ENCODE peak calls at places on chromosomes 4 and X, in eight cellular contexts. F is SK-N-SH, Q is HCT116, R is fibroblast of lung, C is neural progenitor cell, V is MM.1S, E is mammary epithelial cell, S is IMR-90. U is an unnamed sample. For H3K4me1, the result is how much of the 10 kb centered on the place peaks cover.

GRCh38 chr4:113157086-113157857 is 107.8 kb downstream of the ANK2 start:
- DNase-seq in V (no peak), E (no peak), S (no peak), Q (no peak), C (no peak), F (no peak), R (no peak), U (no peak)

GRCh38 chrX:129612396-129612795 is 42.4 kb downstream of the APLN start:
- DNase-seq in R (no peak), Q (no peak), E (no peak), F (no peak), V (no peak), C (no peak), S (no peak), U (no peak)

GRCh38 chr4:150768492-150768891 is 186.5 kb downstream of the MAB21L2 start:
- DNase-seq in Q (no peak), R (no peak), S (peak), E (no peak), V (no peak), F (no peak), C (no peak), U (no peak)

GRCh38 chrX:1582686-1583437 is 8.5 kb upstream of the AKAP17A start:
- DNase-seq in R (peak), V (peak), E (peak), F (no peak), Q (peak), S (no peak), C (no peak), U (no peak)

GRCh38 chr4:172648471-172648870 is 520.1 kb upstream of the GALNT7 start:
- DNase-seq in S (peak), C (no peak), R (peak), F (no peak), V (peak), E (peak), Q (no peak), U (no peak)

GRCh38 chr4:7309176-7309575 is 116.8 kb downstream of the SORCS2 start:
- DNase-seq in S (no peak), V (no peak), F (no peak), Q (no peak), E (no peak), C (no peak), R (no peak), U (no peak)

GRCh38 chrX:102154900-102155805 is 624 bp downstream of the BEX5 start:
- DNase-seq in V (peak), F (peak), S (no peak), C (peak), Q (no peak), E (no peak), R (no peak), U (no peak)

GRCh38 chr4:121879135-121879534 is 8.9 kb upstream of the BBS7 start:
- DNase-seq in E (no peak), Q (no peak), F (no peak), R (no peak), V (no peak), S (no peak), C (no peak), U (no peak)

GRCh38 chr4:183287677-183288076 is 32.4 kb downstream of the CLDN22 start:
- DNase-seq in F (no peak), C (no peak), E (no peak), Q (no peak), V (no peak), R (no peak), S (no peak), U (no peak)

GRCh38 chrX:21943460-21944135 is 3.1 kb downstream of the SMS start:
- DNase-seq in R (peak), V (no peak), S (peak), F (no peak), C (no peak), E (peak), Q (peak), U (peak)

GRCh38 chr4:26474551-26474950 is 15.7 kb downstream of the CCKAR start:
- DNase-seq in Q (no peak), S (no peak), F (no peak), V (no peak), E (no peak), C (no peak), R (no peak), U (no peak)

GRCh38 chr4:68498413-68499007 is 51.2 kb downstream of the TMPRSS11E start:
- DNase-seq in Q (peak), V (peak), F (peak), C (peak), E (peak), R (peak), S (peak), U (peak)

GRCh38 chr4:24655971-24656370 is 71.6 kb upstream of the DHX15 start:
- DNase-seq in F (no peak), R (peak), E (no peak), Q (no peak), S (no peak), V (no peak), C (no peak), U (no peak)

GRCh38 chrX:11589573-11590110 is 76.1 kb downstream of the ARHGAP6 start:
- DNase-seq in F (no peak), R (peak), Q (no peak), C (no peak), S (no peak), V (no peak), E (no peak), U (no peak)

GRCh38 chrX:135425566-135425965 is 3.8 kb downstream of the SMIM10L2A start:
- DNase-seq in F (no peak), R (no peak), E (no peak), Q (no peak), C (no peak), V (no peak), S (peak), U (no peak)

GRCh38 chr4:74969507-74970474 is 36.9 kb downstream of the PARM1 start:
- DNase-seq in V (no peak), S (no peak), Q (no peak), C (peak), F (peak), E (no peak), R (no peak), U (no peak)

GRCh38 chr4:139319571-139319970 is 17.3 kb upstream of the NDUFC1 start:
- DNase-seq in C (no peak), F (no peak), E (no peak), Q (no peak), S (no peak), R (no peak), V (peak), U (no peak)

GRCh38 chr4:157080605-157081004 is 4.7 kb downstream of the GLRB start:
- DNase-seq in C (no peak), R (no peak), V (no peak), F (no peak), E (no peak), S (peak), Q (no peak), U (no peak)

GRCh38 chr4:155539746-155540145 is 126.9 kb upstream of the GUCY1A1 start:
- DNase-seq in E (no peak), V (no peak), R (peak), Q (no peak), S (peak), C (no peak), F (no peak), U (no peak)

GRCh38 chr4:141275834-141276233 is 55.1 kb downstream of the ZNF330 start:
- DNase-seq in R (peak), E (no peak), S (peak), C (no peak), V (no peak), F (no peak), Q (no peak), U (no peak)

GRCh38 chrX:110569506-110569905 is 210.9 kb downstream of the RTL9 start:
- DNase-seq in S (no peak), V (no peak), R (peak), E (peak), C (no peak), Q (no peak), F (no peak), U (no peak)

GRCh38 chr4:56603297-56603696 is 77.8 kb downstream of the HOPX start:
- DNase-seq in F (no peak), C (no peak), Q (no peak), E (no peak), S (no peak), R (no peak), V (no peak), U (no peak)

GRCh38 chrX:40010550-40011364 is 87.0 kb downstream of the BCOR start:
- DNase-seq in V (no peak), E (no peak), C (peak), F (peak), Q (no peak), S (no peak), R (no peak), U (no peak)

GRCh38 chr4:48315728-48316630 is 25.4 kb upstream of the SLAIN2 start:
- DNase-seq in V (peak), R (peak), E (peak), F (peak), Q (peak), S (peak), C (peak), U (no peak)

GRCh38 chrX:118631586-118631985 is 95.8 kb upstream of the IL13RA1 start:
- DNase-seq in E (no peak), R (no peak), C (no peak), V (no peak), Q (no peak), S (no peak), F (no peak), U (no peak)

GRCh38 chrX:68355629-68355920 is 77.7 kb downstream of the OPHN1 start:
- DNase-seq in Q (no peak), S (no peak), F (no peak), R (no peak), C (no peak), V (no peak), E (peak), U (no peak)

GRCh38 chr4:77994194-77994721 is 62.9 kb upstream of the FRAS1 start:
- DNase-seq in F (peak), C (peak), Q (peak), E (peak), S (peak), V (peak), R (peak), U (no peak)

GRCh38 chr4:113553082-113553481 is 208.5 kb downstream of the CAMK2D start:
- DNase-seq in F (no peak), S (no peak), R (no peak), V (no peak), Q (no peak), E (peak), C (no peak), U (no peak)

GRCh38 chr4:127852661-127853060 is 28.0 kb upstream of the PLK4 start:
- DNase-seq in E (no peak), S (no peak), Q (no peak), R (no peak), F (no peak), V (no peak), C (no peak), U (no peak)

GRCh38 chr4:101274888-101275752 is 72.2 kb downstream of the PPP3CA start:
- DNase-seq in R (peak), S (no peak), E (no peak), F (no peak), V (no peak), C (no peak), Q (no peak), U (no peak)
- H3K4me1 ChIP-seq in R (under half), S (under half), E (under half), F (under half), V (under half), C (under half), Q (under half), U (under half)

GRCh38 chr4:29079260-29079659 is 1640.9 kb upstream of the PCDH7 start:
- DNase-seq in C (no peak), Q (no peak), S (no peak), V (no peak), E (no peak), F (no peak), R (no peak), U (no peak)
- TF ChIP-seq CTCF in C (no peak), Q (no peak), S (no peak), V (no peak), E (no peak), F (no peak), R (no peak), U (no peak)

DNA sequence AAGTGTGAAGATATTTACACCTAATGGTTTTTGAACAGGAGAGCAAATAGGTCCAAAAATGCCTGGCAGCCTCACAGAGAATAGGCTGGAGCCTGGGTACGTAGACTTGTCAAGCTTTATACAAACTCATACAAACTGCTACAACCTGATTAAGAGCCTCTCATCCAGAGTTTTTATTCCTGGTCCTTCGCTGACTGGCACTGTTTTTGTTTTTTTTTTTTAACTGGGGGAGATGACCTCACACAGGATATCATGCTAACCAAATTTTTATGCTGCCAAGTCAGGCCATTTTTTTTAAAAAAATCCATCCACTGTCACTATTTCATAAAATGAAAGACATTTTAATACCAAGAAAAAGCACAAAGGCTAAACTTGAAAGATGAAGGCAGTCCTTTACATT is 1.9 kb downstream of the FAM114A1 start:
- DNase-seq in C (no peak), V (no peak), R (peak), F (no peak), S (no peak), Q (no peak), E (no peak), U (no peak)
- H3K9ac ChIP-seq in C (no peak), V (no peak), R (no peak), F (no peak), S (peak), Q (no peak), E (no peak), U (no peak)

GRCh38 chrX:13258725-13259124 is 61.1 kb downstream of the ATXN3L start:
- DNase-seq in S (no peak), E (no peak), C (no peak), R (no peak), V (no peak), Q (no peak), F (no peak), U (no peak)
- H3K4me1 ChIP-seq in S (under half), E (under half), C (under half), R (under half), V (under half), Q (under half), F (under half), U (under half)

U was measured in keratinocyte.